ENCODE peak calls at places on chromosomes 12 and 14, in four cellular contexts. D, V, U and O are unnamed samples.

GRCh38 chr14:80615831-80616230 is 325.7 kb downstream of the CEP128 start:
- DNase-seq in U (no peak), D (no peak), V (no peak), O (no peak)

GRCh38 chr12:108611884-108612415 is 14.1 kb upstream of the TMEM119 start:
- DNase-seq in V (no peak), D (peak; percentile 99), U (peak; percentile 73), O (peak; percentile 78)

GRCh38 chr12:32681272-32681671 is 2.2 kb downstream of the DNM1L start:
- DNase-seq in V (no peak), U (no peak), D (no peak), O (no peak)

GRCh38 chr14:77303417-77304156 is 17.1 kb downstream of the POMT2 start:
- DNase-seq in U (peak; percentile 86), V (no peak), D (peak; percentile 97), O (peak; percentile 86)

GRCh38 chr12:113130457-113131135 is 5.0 kb downstream of the RASAL1 start:
- DNase-seq in U (peak; percentile 41), D (no peak), V (no peak), O (no peak)

GRCh38 chr12:69094606-69095216 is 144.7 kb upstream of the CPSF6 start:
- DNase-seq in D (no peak), V (no peak), U (no peak), O (no peak)

GRCh38 chr12:32098112-32098511 is 8.5 kb upstream of the BICD1 start:
- DNase-seq in D (no peak), U (no peak), V (no peak), O (peak; percentile 39)

GRCh38 chr14:52307870-52308269 is 6.2 kb upstream of the PTGER2 start:
- DNase-seq in D (peak; percentile 29), U (no peak), V (no peak), O (no peak)

GRCh38 chr14:63544641-63545234 is 1.6 kb upstream of the PPP2R5E start:
- DNase-seq in V (no peak), D (peak; percentile 56), U (no peak), O (peak; percentile 63)

GRCh38 chr12:101697930-101698781 is 716 bp downstream of the CHPT1 start:
- DNase-seq in U (peak; percentile 10), V (no peak), D (peak; percentile 34), O (peak; percentile 32)

GRCh38 chr14:103802353-103802752 is 45.0 kb downstream of the PPP1R13B start:
- DNase-seq in D (peak; percentile 61), U (no peak), V (no peak), O (no peak)

GRCh38 chr12:47377414-47378221 is 297.9 kb upstream of the AMIGO2 start:
- DNase-seq in U (peak; percentile 96), V (no peak), D (peak; percentile 100), O (peak; percentile 100)

GRCh38 chr12:131202592-131203378 is 249.1 kb downstream of the ADGRD1 start:
- DNase-seq in V (no peak), D (no peak), U (no peak), O (no peak)

GRCh38 chr12:54526800-54527630 is 22.4 kb upstream of the PDE1B start:
- DNase-seq in U (peak; percentile 31), D (peak; percentile 50), V (no peak), O (peak; percentile 16)

GRCh38 chr14:58662028-58662427 is 24.3 kb downstream of the DACT1 start:
- DNase-seq in D (no peak), V (no peak), U (no peak), O (no peak)

GRCh38 chr14:28305938-28306337 is 460.6 kb upstream of the FOXG1 start:
- DNase-seq in V (no peak), D (no peak), U (no peak), O (no peak)

GRCh38 chr14:79036506-79036905 is 866.3 kb downstream of the NRXN3 start:
- DNase-seq in U (no peak), D (no peak), V (no peak), O (no peak)

GRCh38 chr12:5442251-5443006 is 10.5 kb downstream of the NTF3 start:
- DNase-seq in V (no peak), U (peak; percentile 62), D (peak; percentile 37), O (peak; percentile 66)

GRCh38 chr12:20123465-20123864 is 244.9 kb upstream of the PDE3A start:
- DNase-seq in D (no peak), V (no peak), U (no peak), O (no peak)

GRCh38 chr12:2973566-2973965 is 14.4 kb downstream of the TEAD4 start:
- DNase-seq in V (no peak), D (no peak), U (no peak), O (no peak)